ENCODE peak calls at places on chromosomes 11 and 22, in nine cellular contexts. One of them, this sample, is unnamed.

GRCh38 chr11:100705447-100705846 is 18.4 kb downstream of the ARHGAP42 start:
- DNase-seq in Calu3: no peak
- DNase-seq in cardiac fibroblast: no peak
- DNase-seq in stomach: no peak
- DNase-seq in choroid plexus epithelial cell: no peak
- DNase-seq in AG09309: no peak
- DNase-seq in tibial nerve: no peak
- DNase-seq in GM12878: no peak
- DNase-seq in foreskin fibroblast: no peak
- DNase-seq in this sample: no peak

GRCh38 chr22:23829845-23830372 is 8.9 kb downstream of the DERL3 start:
- DNase-seq in Calu3: no peak
- DNase-seq in cardiac fibroblast: peak; percentile 90
- DNase-seq in stomach: no peak
- DNase-seq in choroid plexus epithelial cell: peak; percentile 90
- DNase-seq in AG09309: peak; percentile 85
- DNase-seq in tibial nerve: no peak
- DNase-seq in GM12878: no peak
- DNase-seq in foreskin fibroblast: peak; percentile 82
- DNase-seq in this sample: no peak

GRCh38 chr11:123194308-123195181 is 503 bp downstream of the CLMP start:
- DNase-seq in Calu3: peak; percentile 11
- DNase-seq in cardiac fibroblast: peak; percentile 44
- DNase-seq in stomach: no peak
- DNase-seq in choroid plexus epithelial cell: no peak
- DNase-seq in AG09309: no peak
- DNase-seq in tibial nerve: no peak
- DNase-seq in GM12878: no peak
- DNase-seq in foreskin fibroblast: peak; percentile 68
- DNase-seq in this sample: no peak

GRCh38 chr11:119366690-119367620 is 14.5 kb downstream of the USP2 start:
- DNase-seq in Calu3: no peak
- DNase-seq in cardiac fibroblast: no peak
- DNase-seq in stomach: no peak
- DNase-seq in choroid plexus epithelial cell: no peak
- DNase-seq in AG09309: no peak
- DNase-seq in tibial nerve: no peak
- DNase-seq in GM12878: no peak
- DNase-seq in foreskin fibroblast: no peak
- DNase-seq in this sample: no peak

GRCh38 chr11:71998649-71999310 is at the start of gene IL18BP:
- DNase-seq in Calu3: no peak
- DNase-seq in cardiac fibroblast: no peak
- DNase-seq in stomach: no peak
- DNase-seq in choroid plexus epithelial cell: no peak
- DNase-seq in AG09309: no peak
- DNase-seq in tibial nerve: no peak
- DNase-seq in GM12878: peak; percentile 44
- DNase-seq in foreskin fibroblast: no peak
- DNase-seq in this sample: peak; percentile 74

GRCh38 chr11:112963368-112963955 is 2.2 kb downstream of the NCAM1 start:
- DNase-seq in Calu3: no peak
- DNase-seq in cardiac fibroblast: no peak
- DNase-seq in stomach: no peak
- DNase-seq in choroid plexus epithelial cell: no peak
- DNase-seq in AG09309: no peak
- DNase-seq in tibial nerve: no peak
- DNase-seq in GM12878: no peak
- DNase-seq in foreskin fibroblast: no peak
- DNase-seq in this sample: no peak

GRCh38 chr22:28883917-28884753 is 763 bp downstream of the ZNRF3 start:
- DNase-seq in Calu3: peak; percentile 67
- DNase-seq in cardiac fibroblast: peak; percentile 50
- DNase-seq in stomach: peak; percentile 43
- DNase-seq in choroid plexus epithelial cell: peak; percentile 60
- DNase-seq in AG09309: no peak
- DNase-seq in tibial nerve: no peak
- DNase-seq in GM12878: no peak
- DNase-seq in foreskin fibroblast: peak; percentile 44
- DNase-seq in this sample: no peak

GRCh38 chr11:27372159-27372558 is 9.1 kb upstream of the CCDC34 start:
- DNase-seq in Calu3: no peak
- DNase-seq in cardiac fibroblast: no peak
- DNase-seq in stomach: no peak
- DNase-seq in choroid plexus epithelial cell: no peak
- DNase-seq in AG09309: no peak
- DNase-seq in tibial nerve: no peak
- DNase-seq in GM12878: no peak
- DNase-seq in foreskin fibroblast: no peak
- DNase-seq in this sample: no peak

GRCh38 chr11:132674161-132674560 is 858.1 kb downstream of the OPCML start:
- DNase-seq in Calu3: no peak
- DNase-seq in cardiac fibroblast: no peak
- DNase-seq in stomach: no peak
- DNase-seq in choroid plexus epithelial cell: no peak
- DNase-seq in AG09309: no peak
- DNase-seq in tibial nerve: no peak
- DNase-seq in GM12878: no peak
- DNase-seq in foreskin fibroblast: no peak
- DNase-seq in this sample: no peak

GRCh38 chr22:47328550-47329243 is 566.2 kb downstream of the TBC1D22A start:
- DNase-seq in Calu3: peak; percentile 82
- DNase-seq in cardiac fibroblast: peak; percentile 94
- DNase-seq in stomach: no peak
- DNase-seq in choroid plexus epithelial cell: peak; percentile 82
- DNase-seq in AG09309: peak; percentile 86
- DNase-seq in tibial nerve: peak; percentile 23
- DNase-seq in GM12878: no peak
- DNase-seq in foreskin fibroblast: peak; percentile 96
- DNase-seq in this sample: peak; percentile 75

GRCh38 chr22:44668190-44668885 is 33.7 kb upstream of the PRR5 start:
- DNase-seq in Calu3: no peak
- DNase-seq in cardiac fibroblast: no peak
- DNase-seq in stomach: no peak
- DNase-seq in choroid plexus epithelial cell: no peak
- DNase-seq in AG09309: no peak
- DNase-seq in tibial nerve: no peak
- DNase-seq in GM12878: no peak
- DNase-seq in foreskin fibroblast: no peak
- DNase-seq in this sample: no peak
- TF ChIP-seq CTCF in Calu3: no peak
- TF ChIP-seq CTCF in cardiac fibroblast: no peak
- TF ChIP-seq CTCF in stomach: no peak
- TF ChIP-seq CTCF in choroid plexus epithelial cell: no peak
- TF ChIP-seq CTCF in AG09309: no peak
- TF ChIP-seq CTCF in tibial nerve: no peak
- TF ChIP-seq CTCF in GM12878: no peak
- TF ChIP-seq CTCF in foreskin fibroblast: no peak
- TF ChIP-seq CTCF in this sample: no peak

DNA sequence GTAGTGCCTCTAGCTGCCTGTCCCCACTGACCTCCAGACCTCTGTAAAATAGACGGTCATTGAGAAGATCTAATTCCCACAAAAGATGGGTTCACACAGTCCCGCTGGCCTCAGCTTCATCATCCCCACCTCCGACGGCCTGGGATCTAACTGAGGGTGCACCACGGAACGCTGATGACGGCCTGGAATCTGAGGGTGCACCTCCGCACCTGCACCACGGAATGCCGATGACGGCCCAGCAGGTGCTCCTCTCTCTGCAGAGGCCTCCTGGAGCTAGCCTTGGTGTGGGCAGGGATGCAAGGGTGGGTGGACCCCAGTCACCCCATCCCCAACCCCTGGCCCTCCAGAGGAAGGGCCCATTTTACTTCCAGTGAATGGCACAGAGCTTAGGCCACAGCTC is 77.3 kb downstream of the PHF21B start:
- DNase-seq in Calu3: no peak
- DNase-seq in cardiac fibroblast: no peak
- DNase-seq in stomach: no peak
- DNase-seq in choroid plexus epithelial cell: no peak
- DNase-seq in AG09309: no peak
- DNase-seq in tibial nerve: no peak
- DNase-seq in GM12878: no peak
- DNase-seq in foreskin fibroblast: no peak
- DNase-seq in this sample: no peak
- TF ChIP-seq CTCF in Calu3: no peak
- TF ChIP-seq CTCF in cardiac fibroblast: no peak
- TF ChIP-seq CTCF in stomach: no peak
- TF ChIP-seq CTCF in choroid plexus epithelial cell: no peak
- TF ChIP-seq CTCF in AG09309: no peak
- TF ChIP-seq CTCF in tibial nerve: no peak
- TF ChIP-seq CTCF in GM12878: no peak
- TF ChIP-seq CTCF in foreskin fibroblast: no peak
- TF ChIP-seq CTCF in this sample: no peak

DNA sequence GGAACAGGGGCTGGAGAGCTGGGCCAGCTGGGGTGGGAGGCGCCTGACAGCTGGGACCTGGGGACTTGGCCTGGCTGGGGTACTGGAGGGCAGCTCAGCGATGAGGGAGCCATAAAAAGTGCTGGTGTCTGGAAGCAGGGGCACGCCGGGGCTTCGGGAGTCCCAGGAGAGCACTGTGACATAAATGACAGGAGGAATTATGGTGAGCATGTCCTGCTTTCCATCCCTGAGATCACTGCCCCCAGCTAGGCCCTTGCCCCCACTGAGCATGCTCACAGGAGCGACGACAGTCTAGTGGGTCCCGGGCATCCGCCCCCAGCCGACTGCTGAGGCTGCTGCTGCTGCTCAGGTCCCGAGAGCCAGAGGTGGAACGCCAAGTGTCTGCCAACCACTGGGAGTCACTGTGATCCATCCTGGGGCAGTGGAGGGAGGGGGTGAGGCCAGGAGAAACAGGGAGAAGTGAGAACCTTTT is 6.2 kb downstream of the ROBO4 start:
- DNase-seq in Calu3: no peak
- DNase-seq in cardiac fibroblast: no peak
- DNase-seq in stomach: no peak
- DNase-seq in choroid plexus epithelial cell: no peak
- DNase-seq in AG09309: no peak
- DNase-seq in tibial nerve: no peak
- DNase-seq in GM12878: no peak
- DNase-seq in foreskin fibroblast: no peak
- DNase-seq in this sample: peak; percentile 78
- TF ChIP-seq CTCF in Calu3: no peak
- TF ChIP-seq CTCF in cardiac fibroblast: peak; percentile 3
- TF ChIP-seq CTCF in stomach: no peak
- TF ChIP-seq CTCF in choroid plexus epithelial cell: no peak
- TF ChIP-seq CTCF in AG09309: peak; percentile 12
- TF ChIP-seq CTCF in tibial nerve: no peak
- TF ChIP-seq CTCF in GM12878: no peak
- TF ChIP-seq CTCF in foreskin fibroblast: no peak
- TF ChIP-seq CTCF in this sample: no peak

DNA sequence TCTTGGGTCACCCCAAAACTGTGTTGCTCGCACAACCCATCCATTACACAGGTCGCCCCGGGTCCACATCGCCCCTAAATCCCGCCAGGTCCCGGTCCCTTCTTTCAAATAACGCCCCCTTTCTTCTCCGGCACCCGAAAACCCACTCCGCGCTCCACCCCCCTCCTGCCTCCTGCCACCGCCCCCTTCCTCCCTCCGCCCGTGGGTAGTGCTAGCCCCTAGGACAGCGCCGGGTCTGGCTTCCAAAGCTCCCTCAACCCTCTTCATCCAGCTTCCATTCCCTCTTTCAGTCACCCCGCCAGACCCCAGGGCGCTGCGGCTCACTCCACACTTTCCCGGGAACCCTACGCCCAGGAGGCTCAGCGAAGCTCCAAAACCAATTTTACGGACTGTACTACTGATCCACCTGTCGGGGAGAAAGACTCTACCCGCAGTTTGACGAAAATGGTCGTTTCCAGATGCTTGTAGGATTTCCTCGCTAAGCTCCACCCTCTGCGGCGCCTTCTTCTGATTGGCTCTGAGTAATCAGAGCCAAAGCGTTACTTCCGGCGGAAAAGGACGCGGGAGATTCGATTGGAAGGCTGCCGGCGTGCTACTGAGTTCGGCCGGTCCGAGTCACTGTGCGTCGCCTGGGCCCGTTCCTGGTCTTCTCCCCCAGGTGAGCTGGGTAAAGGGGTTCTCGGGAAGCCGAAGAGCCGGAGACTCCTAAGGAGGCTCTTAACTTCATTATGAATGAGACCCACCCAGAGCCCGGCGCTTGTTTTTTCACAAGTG is at the start of gene DDIAS:
- DNase-seq in Calu3: peak; percentile 86
- DNase-seq in cardiac fibroblast: peak; percentile 98
- DNase-seq in stomach: peak; percentile 96
- DNase-seq in choroid plexus epithelial cell: peak; percentile 99
- DNase-seq in AG09309: peak; percentile 93
- DNase-seq in tibial nerve: peak; percentile 91
- DNase-seq in GM12878: peak; percentile 95
- DNase-seq in foreskin fibroblast: peak; percentile 96
- DNase-seq in this sample: peak; percentile 95
- TF ChIP-seq CTCF in Calu3: no peak
- TF ChIP-seq CTCF in cardiac fibroblast: no peak
- TF ChIP-seq CTCF in stomach: no peak
- TF ChIP-seq CTCF in choroid plexus epithelial cell: no peak
- TF ChIP-seq CTCF in AG09309: no peak
- TF ChIP-seq CTCF in tibial nerve: no peak
- TF ChIP-seq CTCF in GM12878: no peak
- TF ChIP-seq CTCF in foreskin fibroblast: no peak
- TF ChIP-seq CTCF in this sample: no peak

GRCh38 chr11:91796999-91797398 is 427.6 kb upstream of the FAT3 start:
- DNase-seq in Calu3: no peak
- DNase-seq in cardiac fibroblast: no peak
- DNase-seq in stomach: no peak
- DNase-seq in choroid plexus epithelial cell: no peak
- DNase-seq in AG09309: no peak
- DNase-seq in tibial nerve: no peak
- DNase-seq in GM12878: no peak
- DNase-seq in foreskin fibroblast: no peak
- DNase-seq in this sample: no peak
- TF ChIP-seq CTCF in Calu3: no peak
- TF ChIP-seq CTCF in cardiac fibroblast: no peak
- TF ChIP-seq CTCF in stomach: no peak
- TF ChIP-seq CTCF in choroid plexus epithelial cell: no peak
- TF ChIP-seq CTCF in AG09309: no peak
- TF ChIP-seq CTCF in tibial nerve: no peak
- TF ChIP-seq CTCF in GM12878: no peak
- TF ChIP-seq CTCF in foreskin fibroblast: no peak
- TF ChIP-seq CTCF in this sample: no peak

DNA sequence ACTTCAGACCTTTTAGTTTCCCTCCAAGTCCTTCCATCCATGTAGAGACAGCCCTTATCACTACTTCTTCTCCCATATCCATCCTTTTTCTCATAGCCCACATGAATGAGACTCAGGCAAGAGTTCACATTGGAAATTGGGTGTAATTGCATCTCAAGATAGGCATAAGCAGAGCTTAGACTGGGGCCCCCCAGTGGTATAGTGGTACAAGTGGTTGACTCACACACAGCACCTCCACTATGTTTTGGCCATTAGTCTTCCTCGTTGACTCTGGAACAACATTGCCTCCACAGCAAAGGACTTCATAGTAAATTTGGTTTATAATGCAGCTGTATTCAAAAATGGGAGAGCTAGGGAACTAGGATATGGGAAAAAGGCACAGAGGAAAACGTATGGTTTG is 2.6 kb downstream of the UBQLN3 start:
- DNase-seq in Calu3: no peak
- DNase-seq in cardiac fibroblast: no peak
- DNase-seq in stomach: no peak
- DNase-seq in choroid plexus epithelial cell: no peak
- DNase-seq in AG09309: no peak
- DNase-seq in tibial nerve: no peak
- DNase-seq in GM12878: no peak
- DNase-seq in foreskin fibroblast: no peak
- DNase-seq in this sample: no peak
- TF ChIP-seq CTCF in Calu3: no peak
- TF ChIP-seq CTCF in cardiac fibroblast: no peak
- TF ChIP-seq CTCF in stomach: no peak
- TF ChIP-seq CTCF in choroid plexus epithelial cell: no peak
- TF ChIP-seq CTCF in AG09309: no peak
- TF ChIP-seq CTCF in tibial nerve: no peak
- TF ChIP-seq CTCF in GM12878: no peak
- TF ChIP-seq CTCF in foreskin fibroblast: no peak
- TF ChIP-seq CTCF in this sample: no peak